ENCODE peak calls at places on chromosome 6, in four cellular contexts. T, J, H and S are unnamed samples.

GRCh38 chr6:12190252-12190651 is 99.9 kb upstream of the EDN1 start:
- DNase-seq in H (no peak), J (no peak), T (no peak), S (no peak)

GRCh38 chr6:119476024-119476423 is 126.5 kb upstream of the MAN1A1 start:
- DNase-seq in H (no peak), J (no peak), T (no peak), S (no peak)

GRCh38 chr6:44278316-44278715 is 8.1 kb downstream of the TMEM151B start:
- DNase-seq in H (no peak), T (no peak), J (no peak), S (no peak)

GRCh38 chr6:82951389-82951788 is 114.3 kb downstream of the UBE3D start:
- DNase-seq in J (no peak), H (no peak), T (no peak), S (no peak)

GRCh38 chr6:35496036-35496850 is 636 bp downstream of the TEAD3 start:
- DNase-seq in J (no peak), H (no peak), T (no peak), S (no peak)

GRCh38 chr6:36807143-36807542 is 32.1 kb downstream of the CPNE5 start:
- DNase-seq in H (no peak), T (no peak), J (no peak), S (no peak)

GRCh38 chr6:166365221-166365620 is 17.5 kb downstream of the MPC1 start:
- DNase-seq in T (no peak), H (peak; percentile 59), J (no peak), S (no peak)

GRCh38 chr6:148999501-148999900 is 252.7 kb downstream of the UST start:
- DNase-seq in T (no peak), H (no peak), J (no peak), S (no peak)

GRCh38 chr6:129748212-129748900 is 38.4 kb upstream of the ARHGAP18 start:
- DNase-seq in J (no peak), H (no peak), T (no peak), S (no peak)

GRCh38 chr6:7136859-7137334 is 29.1 kb downstream of the RREB1 start:
- DNase-seq in H (no peak), T (no peak), J (no peak), S (no peak)

GRCh38 chr6:85679445-85680123 is 36.9 kb upstream of the SYNCRIP start:
- DNase-seq in H (no peak), J (no peak), T (peak; percentile 27), S (no peak)

GRCh38 chr6:164154588-164154987 is 740.1 kb downstream of the QKI start:
- DNase-seq in T (no peak), H (no peak), J (no peak), S (no peak)

GRCh38 chr6:110341671-110342304 is 16.4 kb downstream of the METTL24 start:
- DNase-seq in T (peak; percentile 26), J (no peak), H (no peak), S (no peak)

GRCh38 chr6:124372076-124372475 is 568.4 kb downstream of the NKAIN2 start:
- DNase-seq in T (no peak), H (no peak), J (no peak), S (no peak)

GRCh38 chr6:163302747-163303146 is 111.8 kb upstream of the QKI start:
- DNase-seq in J (no peak), H (no peak), T (no peak), S (no peak)

GRCh38 chr6:132388291-132388690 is 13.0 kb downstream of the MOXD1 start:
- DNase-seq in J (no peak), H (no peak), T (no peak), S (no peak)

GRCh38 chr6:119493980-119494379 is 144.4 kb upstream of the MAN1A1 start:
- DNase-seq in H (no peak), J (peak; percentile 48), T (no peak), S (no peak)

GRCh38 chr6:119430820-119431219 is 81.3 kb upstream of the MAN1A1 start:
- DNase-seq in T (no peak), H (no peak), J (no peak), S (no peak)

GRCh38 chr6:152330984-152331383 is 306.2 kb downstream of the SYNE1 start:
- DNase-seq in J (no peak), T (no peak), H (no peak), S (no peak)

GRCh38 chr6:161367472-161367871 is 93.6 kb upstream of the AGPAT4 start:
- DNase-seq in J (no peak), H (no peak), T (no peak), S (no peak)

GRCh38 chr6:23027281-23027680 is 457.9 kb downstream of the HDGFL1 start:
- DNase-seq in J (peak; percentile 10), H (no peak), T (no peak), S (peak; percentile 48)

GRCh38 chr6:152273638-152274037 is 363.5 kb downstream of the SYNE1 start:
- DNase-seq in H (peak; percentile 38), T (no peak), J (no peak), S (no peak)

GRCh38 chr6:30272032-30272431 is 54.7 kb upstream of the TRIM39 start:
- DNase-seq in T (no peak), J (no peak), H (no peak), S (no peak)

GRCh38 chr6:109465772-109466171 is 10.2 kb upstream of the MICAL1 start:
- DNase-seq in T (no peak), J (no peak), H (no peak), S (peak; percentile 96)

GRCh38 chr6:88006559-88006958 is 41.1 kb upstream of the SPACA1 start:
- DNase-seq in J (no peak), T (no peak), H (no peak), S (no peak)

GRCh38 chr6:134035823-134036296 is 16.6 kb downstream of the SLC2A12 start:
- DNase-seq in T (peak; percentile 40), J (peak; percentile 24), H (peak; percentile 44), S (no peak)

GRCh38 chr6:151276112-151276745 is 36.5 kb downstream of the AKAP12 start:
- DNase-seq in J (no peak), H (no peak), T (no peak), S (no peak)

GRCh38 chr6:40555092-40555491 is 32.1 kb downstream of the LRFN2 start:
- DNase-seq in J (no peak), H (no peak), T (no peak), S (no peak)

GRCh38 chr6:115733426-115733825 is 327.3 kb downstream of the FRK start:
- DNase-seq in T (no peak), H (no peak), J (no peak), S (no peak)

GRCh38 chr6:144305985-144306384 is 20.9 kb downstream of the UTRN start:
- DNase-seq in H (no peak), J (no peak), T (no peak), S (no peak)

GRCh38 chr6:165850434-165851019 is 187.5 kb upstream of the PDE10A start:
- DNase-seq in H (peak; percentile 76), T (peak; percentile 56), J (no peak), S (no peak)

GRCh38 chr6:150617062-150617461 is 17.4 kb downstream of the PLEKHG1 start:
- DNase-seq in J (no peak), H (no peak), T (no peak), S (no peak)

GRCh38 chr6:48423640-48424365 is 312.8 kb upstream of the PTCHD4 start:
- DNase-seq in H (no peak), J (no peak), T (no peak), S (no peak)